ENCODE peak calls at places on chromosomes 5 and 9, in six cellular contexts. L, I, K, P, B and Y are unnamed samples.

GRCh38 chr5:159198063-159199036 is 11.0 kb downstream of the RNF145 start:
- DNase-seq in L (no peak), P (no peak), B (no peak), K (no peak), I (no peak), Y (no peak)

GRCh38 chr9:111005711-111006482 is 32.4 kb downstream of the LPAR1 start:
- DNase-seq in L (no peak), K (peak; percentile 56), P (no peak), B (no peak), I (no peak), Y (no peak)

GRCh38 chr9:136655244-136656225 is 7.2 kb upstream of the EGFL7 start:
- DNase-seq in K (no peak), B (no peak), L (no peak), I (no peak), P (peak; percentile 68), Y (no peak)

GRCh38 chr9:134617246-134617645 is 24.4 kb upstream of the COL5A1 start:
- DNase-seq in L (no peak), P (no peak), I (no peak), K (no peak), B (no peak), Y (no peak)

GRCh38 chr9:69149321-69149807 is 24.7 kb upstream of the TJP2 start:
- DNase-seq in I (no peak), K (peak; percentile 83), L (no peak), B (peak; percentile 79), P (no peak), Y (no peak)

GRCh38 chr5:128378636-128379035 is 159.4 kb downstream of the FBN2 start:
- DNase-seq in K (no peak), I (no peak), B (no peak), L (no peak), P (no peak), Y (no peak)

GRCh38 chr9:105993051-105993854 is 298.9 kb downstream of the TMEM38B start:
- DNase-seq in P (no peak), I (no peak), B (no peak), L (no peak), K (no peak), Y (no peak)

GRCh38 chr9:35700942-35701341 is 11.2 kb upstream of the TPM2 start:
- DNase-seq in K (no peak), P (peak; percentile 13), I (no peak), L (no peak), B (no peak), Y (no peak)

GRCh38 chr5:140073296-140073695 is 30.2 kb upstream of the NRG2 start:
- DNase-seq in K (peak; percentile 57), L (no peak), B (no peak), I (peak; percentile 0), P (no peak), Y (no peak)

GRCh38 chr9:84744195-84744594 is 74.7 kb downstream of the NTRK2 start:
- DNase-seq in L (no peak), K (no peak), B (no peak), P (no peak), I (no peak), Y (no peak)

GRCh38 chr9:40927851-40928802 is 200.4 kb downstream of the FOXD4L6 start:
- DNase-seq in K (no peak), B (no peak), P (no peak), L (no peak), I (no peak), Y (no peak)

GRCh38 chr9:129282308-129283211 is 104.5 kb upstream of the IER5L start:
- DNase-seq in P (no peak), K (no peak), L (no peak), I (no peak), B (no peak), Y (no peak)

GRCh38 chr9:129898205-129898604 is 62.9 kb downstream of the USP20 start:
- DNase-seq in P (no peak), K (peak; percentile 24), L (no peak), B (no peak), I (no peak), Y (no peak)

GRCh38 chr5:117161718-117162386 is 587.2 kb upstream of the SEMA6A start:
- DNase-seq in B (no peak), K (no peak), P (no peak), I (no peak), L (no peak), Y (no peak)

GRCh38 chr9:69444021-69444420 is 119.0 kb downstream of the ENTREP1 start:
- DNase-seq in B (peak; percentile 62), P (no peak), K (peak; percentile 72), I (no peak), L (no peak), Y (no peak)

GRCh38 chr9:105385372-105385985 is 62.4 kb upstream of the FSD1L start:
- DNase-seq in B (no peak), K (peak; percentile 43), P (no peak), I (no peak), L (no peak), Y (no peak)

GRCh38 chr5:131987251-131987650 is 24.2 kb downstream of the ACSL6 start:
- DNase-seq in L (no peak), I (no peak), P (no peak), K (no peak), B (no peak), Y (no peak)

GRCh38 chr5:86977185-86977584 is 290.5 kb upstream of the RASA1 start:
- DNase-seq in P (no peak), B (no peak), L (no peak), I (no peak), K (peak; percentile 71), Y (no peak)

GRCh38 chr5:52043543-52043942 is 660.3 kb downstream of the ISL1 start:
- DNase-seq in K (no peak), P (no peak), L (no peak), B (no peak), I (peak; percentile 98), Y (no peak)

GRCh38 chr5:1799110-1799601 is 481 bp downstream of the MRPL36 start:
- DNase-seq in B (peak; percentile 27), K (peak; percentile 28), P (no peak), I (no peak), L (no peak), Y (peak; percentile 21)

GRCh38 chr5:73447234-73448071 is 1.1 kb downstream of the FOXD1 start:
- DNase-seq in L (no peak), P (peak; percentile 54), I (no peak), B (peak; percentile 51), K (peak; percentile 67), Y (no peak)

GRCh38 chr9:21634951-21635350 is 152.8 kb upstream of the IFNE start:
- DNase-seq in L (no peak), P (no peak), B (no peak), K (no peak), I (no peak), Y (no peak)

GRCh38 chr5:172089298-172090117 is 83.1 kb upstream of the FBXW11 start:
- DNase-seq in B (no peak), P (no peak), K (no peak), L (no peak), I (no peak), Y (no peak)

GRCh38 chr9:136521541-136521940 is 24.3 kb downstream of the NOTCH1 start:
- DNase-seq in I (no peak), L (no peak), B (no peak), K (no peak), P (peak; percentile 77), Y (no peak)

GRCh38 chr5:132426525-132427138 is 57.1 kb downstream of the SLC22A5 start:
- DNase-seq in P (peak; percentile 86), K (peak; percentile 89), B (peak; percentile 93), L (no peak), I (no peak), Y (peak; percentile 38)

GRCh38 chr9:126126012-126126411 is 200.6 kb upstream of the MVB12B start:
- DNase-seq in L (no peak), I (no peak), K (no peak), P (no peak), B (no peak), Y (no peak)

GRCh38 chr5:71922584-71923106 is 184.6 kb upstream of the MAP1B start:
- DNase-seq in K (peak; percentile 96), P (no peak), B (peak; percentile 88), L (no peak), I (no peak), Y (no peak)

GRCh38 chr5:170745481-170746061 is 38.0 kb upstream of the GABRP start:
- DNase-seq in K (no peak), B (no peak), P (peak; percentile 76), I (no peak), L (no peak), Y (no peak)

GRCh38 chr5:109829331-109829730 is 139.6 kb downstream of the MAN2A1 start:
- DNase-seq in P (no peak), B (no peak), L (no peak), I (no peak), K (peak; percentile 48), Y (no peak)

GRCh38 chr9:126965541-126966428 is 51.2 kb downstream of the RALGPS1 start:
- DNase-seq in P (peak; percentile 65), B (peak; percentile 53), L (no peak), I (no peak), K (peak; percentile 73), Y (peak; percentile 12)

GRCh38 chr9:129888809-129889460 is 53.7 kb downstream of the USP20 start:
- DNase-seq in P (no peak), L (no peak), I (no peak), K (no peak), B (no peak), Y (no peak)

GRCh38 chr5:157312492-157312891 is 46.6 kb downstream of the CYFIP2 start:
- DNase-seq in B (peak; percentile 61), P (no peak), K (peak; percentile 62), I (peak; percentile 28), L (peak; percentile 37), Y (peak; percentile 36)